ENCODE peak calls at places on chromosomes 6 and 20, in four cellular contexts. One of them, this sample, is unnamed.

GRCh38 chr20:21496452-21496851 is 17.4 kb downstream of the NKX2-2 start:
- DNase-seq in cardiac muscle cell: no peak
- DNase-seq in uterus: no peak
- DNase-seq in tibial artery: no peak
- DNase-seq in this sample: no peak

GRCh38 chr6:127346512-127346911 is 3.1 kb upstream of the ECHDC1 start:
- DNase-seq in uterus: no peak
- DNase-seq in cardiac muscle cell: no peak
- DNase-seq in tibial artery: no peak
- DNase-seq in this sample: no peak

GRCh38 chr6:122631571-122632249 is 21.5 kb downstream of the PKIB start:
- DNase-seq in uterus: no peak
- DNase-seq in cardiac muscle cell: no peak
- DNase-seq in tibial artery: no peak
- DNase-seq in this sample: no peak

GRCh38 chr20:5160882-5161281 is 34.1 kb downstream of the CDS2 start:
- DNase-seq in uterus: no peak
- DNase-seq in tibial artery: no peak
- DNase-seq in cardiac muscle cell: no peak
- DNase-seq in this sample: no peak

GRCh38 chr6:102387351-102388033 is 994.0 kb downstream of the GRIK2 start:
- DNase-seq in uterus: no peak
- DNase-seq in cardiac muscle cell: no peak
- DNase-seq in tibial artery: no peak
- DNase-seq in this sample: no peak

GRCh38 chr6:140857734-140858380 is 1274.9 kb upstream of the GJE1 start:
- DNase-seq in cardiac muscle cell: no peak
- DNase-seq in tibial artery: no peak
- DNase-seq in uterus: no peak
- DNase-seq in this sample: no peak

GRCh38 chr20:32534661-32535240 is 50.4 kb downstream of the NOL4L start:
- DNase-seq in tibial artery: no peak
- DNase-seq in uterus: no peak
- DNase-seq in cardiac muscle cell: no peak
- DNase-seq in this sample: no peak

GRCh38 chr20:55605594-55605993 is 399.7 kb downstream of the CBLN4 start:
- DNase-seq in tibial artery: no peak
- DNase-seq in uterus: no peak
- DNase-seq in cardiac muscle cell: no peak
- DNase-seq in this sample: no peak

GRCh38 chr20:48153523-48153922 is 368.2 kb upstream of the SULF2 start:
- DNase-seq in cardiac muscle cell: no peak
- DNase-seq in tibial artery: no peak
- DNase-seq in uterus: no peak
- DNase-seq in this sample: no peak

GRCh38 chr6:71203211-71203610 is 85.4 kb upstream of the OGFRL1 start:
- DNase-seq in tibial artery: no peak
- DNase-seq in cardiac muscle cell: no peak
- DNase-seq in uterus: no peak
- DNase-seq in this sample: no peak

GRCh38 chr6:89924231-89924630 is 30.0 kb downstream of the GJA10 start:
- DNase-seq in tibial artery: no peak
- DNase-seq in uterus: no peak
- DNase-seq in cardiac muscle cell: no peak
- DNase-seq in this sample: no peak

GRCh38 chr20:58173091-58173490 is 55.4 kb downstream of the ANKRD60 start:
- DNase-seq in tibial artery: no peak
- DNase-seq in cardiac muscle cell: no peak
- DNase-seq in uterus: no peak
- DNase-seq in this sample: no peak

GRCh38 chr20:38935967-38936407 is 9.8 kb downstream of the FAM83D start:
- DNase-seq in cardiac muscle cell: no peak
- DNase-seq in tibial artery: no peak
- DNase-seq in uterus: no peak
- DNase-seq in this sample: no peak

GRCh38 chr20:38932457-38933120 is 6.4 kb downstream of the FAM83D start:
- DNase-seq in uterus: no peak
- DNase-seq in tibial artery: no peak
- DNase-seq in cardiac muscle cell: no peak
- DNase-seq in this sample: no peak

GRCh38 chr20:38937000-38937399 is 10.8 kb downstream of the FAM83D start:
- DNase-seq in cardiac muscle cell: no peak
- DNase-seq in uterus: no peak
- DNase-seq in tibial artery: no peak
- DNase-seq in this sample: no peak

GRCh38 chr20:38934530-38934929 is 8.3 kb downstream of the FAM83D start:
- DNase-seq in cardiac muscle cell: no peak
- DNase-seq in tibial artery: no peak
- DNase-seq in uterus: no peak
- DNase-seq in this sample: no peak

DNA sequence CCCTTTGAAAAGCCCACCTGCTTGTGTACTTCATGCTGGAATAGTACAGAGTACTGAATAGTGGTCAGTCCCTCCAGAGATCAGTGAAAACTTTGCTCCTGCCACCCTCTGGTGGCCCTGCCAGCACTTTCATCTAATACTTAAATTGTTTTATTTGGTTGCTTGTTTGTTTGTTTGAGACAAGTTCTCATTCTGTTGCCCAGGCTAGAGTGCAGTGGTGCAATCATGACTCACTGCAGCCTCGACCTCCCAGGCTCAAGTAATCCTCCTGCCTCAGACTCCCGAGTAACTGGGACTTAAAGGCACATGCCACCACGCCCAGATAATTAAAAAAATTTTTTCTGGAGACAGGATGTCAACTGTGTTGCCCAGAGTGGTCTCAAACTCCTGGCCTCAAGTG is 9.1 kb downstream of the FAM83D start:
- DNase-seq in uterus: no peak
- DNase-seq in tibial artery: no peak
- DNase-seq in cardiac muscle cell: no peak
- DNase-seq in this sample: no peak
- TF ChIP-seq CTCF in uterus: no peak
- TF ChIP-seq CTCF in tibial artery: no peak
- TF ChIP-seq CTCF in cardiac muscle cell: peak; percentile 21
- TF ChIP-seq CTCF in this sample: no peak

GRCh38 chr6:131167773-131168172 is 32.5 kb downstream of the AKAP7 start:
- DNase-seq in tibial artery: no peak
- DNase-seq in uterus: no peak
- DNase-seq in cardiac muscle cell: no peak
- DNase-seq in this sample: no peak
- TF ChIP-seq CTCF in tibial artery: no peak
- TF ChIP-seq CTCF in uterus: no peak
- TF ChIP-seq CTCF in cardiac muscle cell: no peak
- TF ChIP-seq CTCF in this sample: no peak

GRCh38 chr6:157943964-157944283 is 37.7 kb upstream of the SYNJ2 start:
- DNase-seq in tibial artery: no peak
- DNase-seq in uterus: peak; percentile 32
- DNase-seq in cardiac muscle cell: no peak
- DNase-seq in this sample: no peak

GRCh38 chr6:157944983-157945931 is 36.4 kb upstream of the SYNJ2 start:
- DNase-seq in uterus: no peak
- DNase-seq in cardiac muscle cell: no peak
- DNase-seq in tibial artery: no peak
- DNase-seq in this sample: no peak

GRCh38 chr6:157943249-157943963 is 38.3 kb upstream of the SYNJ2 start:
- DNase-seq in cardiac muscle cell: peak; percentile 26
- DNase-seq in tibial artery: no peak
- DNase-seq in uterus: no peak
- DNase-seq in this sample: no peak

GRCh38 chr6:157946053-157946617 is 35.5 kb upstream of the SYNJ2 start:
- DNase-seq in cardiac muscle cell: no peak
- DNase-seq in tibial artery: no peak
- DNase-seq in uterus: no peak
- DNase-seq in this sample: no peak

DNA sequence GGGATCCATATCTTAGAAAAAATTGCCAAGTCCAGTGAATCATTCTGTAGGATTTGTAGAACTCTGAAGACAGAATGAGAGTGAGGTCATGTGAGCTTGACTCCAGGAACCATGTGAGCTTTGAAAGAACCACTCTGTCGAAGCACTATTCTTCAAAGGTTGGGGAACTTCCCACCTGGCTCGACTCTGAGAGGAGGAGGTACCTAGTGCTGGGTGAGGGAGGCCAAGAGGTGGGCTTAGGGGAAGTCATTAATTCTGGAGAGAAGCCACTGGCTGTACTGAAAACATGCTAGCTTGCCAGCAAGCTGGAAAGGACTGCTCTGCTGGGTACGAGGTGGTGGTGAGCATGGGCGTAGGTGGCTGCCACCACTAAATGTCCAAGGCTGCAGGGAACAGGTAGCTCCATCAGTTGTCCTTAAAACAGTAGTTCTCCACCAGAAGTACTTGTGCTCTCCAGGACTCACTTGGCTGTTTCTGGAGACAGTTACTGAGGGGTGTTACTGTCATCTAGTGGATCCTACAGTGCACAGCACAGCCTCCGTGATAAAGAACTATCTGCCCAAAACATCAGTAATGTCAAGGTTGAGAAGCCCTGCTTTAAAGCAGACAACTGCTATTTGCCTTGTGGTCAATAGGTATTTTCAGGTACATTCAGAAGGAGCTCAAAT is 34.7 kb upstream of the SYNJ2 start:
- DNase-seq in uterus: no peak
- DNase-seq in cardiac muscle cell: no peak
- DNase-seq in tibial artery: no peak
- DNase-seq in this sample: no peak
- TF ChIP-seq CTCF in uterus: peak; percentile 43
- TF ChIP-seq CTCF in cardiac muscle cell: peak; percentile 37
- TF ChIP-seq CTCF in tibial artery: no peak
- TF ChIP-seq CTCF in this sample: no peak

GRCh38 chr6:12957321-12958051 is 240.9 kb downstream of the PHACTR1 start:
- DNase-seq in tibial artery: peak; percentile 77
- DNase-seq in uterus: peak; percentile 36
- DNase-seq in cardiac muscle cell: peak; percentile 45
- DNase-seq in this sample: peak; percentile 60
- TF ChIP-seq CTCF in tibial artery: no peak
- TF ChIP-seq CTCF in uterus: no peak
- TF ChIP-seq CTCF in cardiac muscle cell: no peak
- TF ChIP-seq CTCF in this sample: no peak

GRCh38 chr6:3205913-3206312 is 21.5 kb downstream of the TUBB2B start:
- DNase-seq in cardiac muscle cell: no peak
- DNase-seq in uterus: no peak
- DNase-seq in tibial artery: no peak
- DNase-seq in this sample: no peak

GRCh38 chr6:3208775-3209113 is 18.7 kb downstream of the TUBB2B start:
- DNase-seq in uterus: no peak
- DNase-seq in tibial artery: no peak
- DNase-seq in cardiac muscle cell: no peak
- DNase-seq in this sample: no peak

GRCh38 chr6:3208096-3208774 is 19.2 kb downstream of the TUBB2B start:
- DNase-seq in uterus: no peak
- DNase-seq in tibial artery: peak; percentile 71
- DNase-seq in cardiac muscle cell: no peak
- DNase-seq in this sample: no peak

GRCh38 chr6:3204921-3205320 is 22.5 kb downstream of the TUBB2B start:
- DNase-seq in tibial artery: no peak
- DNase-seq in uterus: no peak
- DNase-seq in cardiac muscle cell: no peak
- DNase-seq in this sample: no peak

DNA sequence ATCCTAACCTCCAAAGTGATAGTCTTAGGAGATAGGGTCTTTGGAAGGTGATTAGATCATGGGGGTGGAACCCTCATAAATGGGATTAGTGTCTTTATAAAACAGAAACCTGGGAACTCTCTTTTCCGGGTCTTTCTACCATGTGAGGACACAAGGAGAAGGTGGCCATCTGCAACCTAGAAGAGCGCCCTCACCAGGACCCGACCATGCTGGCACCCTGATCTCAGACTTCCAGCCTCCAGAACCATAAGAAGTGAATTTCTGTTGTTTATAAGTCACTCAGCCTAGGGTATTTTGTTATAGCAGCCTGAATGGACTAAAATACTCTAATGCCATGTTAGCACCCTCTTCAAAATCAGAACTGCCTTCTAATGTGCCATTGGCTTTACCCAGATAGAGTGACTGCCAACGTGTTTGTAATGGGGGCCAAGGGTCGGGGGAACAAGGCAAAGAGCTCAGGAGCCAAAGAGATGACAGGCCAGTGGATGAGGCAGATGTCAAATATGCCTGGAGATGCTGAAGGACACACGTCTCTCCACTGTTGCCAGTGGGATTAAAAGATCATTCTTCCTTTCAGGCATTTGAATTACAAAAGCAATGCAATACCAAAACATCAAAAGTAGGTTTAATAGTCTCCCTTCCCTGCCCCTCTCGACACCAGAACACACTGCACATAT is 21.0 kb downstream of the TUBB2B start:
- DNase-seq in uterus: no peak
- DNase-seq in cardiac muscle cell: no peak
- DNase-seq in tibial artery: no peak
- DNase-seq in this sample: no peak
- TF ChIP-seq CTCF in uterus: no peak
- TF ChIP-seq CTCF in cardiac muscle cell: peak; percentile 12
- TF ChIP-seq CTCF in tibial artery: no peak
- TF ChIP-seq CTCF in this sample: no peak

GRCh38 chr6:145457556-145457955 is 277.8 kb downstream of the EPM2A start:
- DNase-seq in tibial artery: no peak
- DNase-seq in uterus: no peak
- DNase-seq in cardiac muscle cell: no peak
- DNase-seq in this sample: no peak

GRCh38 chr6:145454006-145454405 is 281.3 kb downstream of the EPM2A start:
- DNase-seq in uterus: no peak
- DNase-seq in tibial artery: no peak
- DNase-seq in cardiac muscle cell: no peak
- DNase-seq in this sample: no peak

GRCh38 chr6:145453376-145453775 is 281.9 kb downstream of the EPM2A start:
- DNase-seq in cardiac muscle cell: no peak
- DNase-seq in tibial artery: no peak
- DNase-seq in uterus: no peak
- DNase-seq in this sample: no peak
- TF ChIP-seq CTCF in cardiac muscle cell: peak; percentile 18
- TF ChIP-seq CTCF in tibial artery: no peak
- TF ChIP-seq CTCF in uterus: no peak
- TF ChIP-seq CTCF in this sample: no peak

This sample was measured in omental fat pad.